ENCODE peak calls at places on chromosome 21, in five cellular contexts. One of them, this sample, is unnamed.

GRCh38 chr21:23886828-23887708 is 1720.2 kb downstream of the MRPL39 start:
- DNase-seq in K562: peak; percentile 38
- DNase-seq in GM12891: no peak
- DNase-seq in HepG2: no peak
- DNase-seq in GM12878: no peak
- DNase-seq in this sample: no peak

GRCh38 chr21:38804617-38805281 is 980 bp upstream of the ETS2 start:
- DNase-seq in K562: peak; percentile 69
- DNase-seq in GM12891: no peak
- DNase-seq in HepG2: no peak
- DNase-seq in GM12878: no peak
- DNase-seq in this sample: no peak

GRCh38 chr21:44391345-44392091 is 38.1 kb downstream of the TRPM2 start:
- DNase-seq in K562: no peak
- DNase-seq in GM12891: no peak
- DNase-seq in HepG2: no peak
- DNase-seq in GM12878: no peak
- DNase-seq in this sample: no peak

GRCh38 chr21:33402011-33402979 is 918 bp upstream of the IFNGR2 start:
- DNase-seq in K562: no peak
- DNase-seq in GM12891: peak; percentile 56
- DNase-seq in HepG2: no peak
- DNase-seq in GM12878: no peak
- DNase-seq in this sample: peak; percentile 67

GRCh38 chr21:27725916-27726315 is 759.0 kb upstream of the ADAMTS5 start:
- DNase-seq in K562: no peak
- DNase-seq in GM12891: no peak
- DNase-seq in HepG2: no peak
- DNase-seq in GM12878: no peak
- DNase-seq in this sample: no peak

GRCh38 chr21:14290584-14290983 is 74.6 kb downstream of the RBM11 start:
- DNase-seq in K562: no peak
- DNase-seq in GM12891: no peak
- DNase-seq in HepG2: no peak
- DNase-seq in GM12878: no peak
- DNase-seq in this sample: no peak

GRCh38 chr21:44438531-44439210 is 16.6 kb upstream of the LRRC3 start:
- DNase-seq in K562: no peak
- DNase-seq in GM12891: no peak
- DNase-seq in HepG2: no peak
- DNase-seq in GM12878: no peak
- DNase-seq in this sample: no peak

GRCh38 chr21:38780879-38781278 is 24.9 kb upstream of the ETS2 start:
- DNase-seq in K562: no peak
- DNase-seq in GM12891: no peak
- DNase-seq in HepG2: no peak
- DNase-seq in GM12878: peak; percentile 34
- DNase-seq in this sample: no peak

GRCh38 chr21:33403786-33404571 is 766 bp downstream of the IFNGR2 start:
- DNase-seq in K562: peak; percentile 71
- DNase-seq in GM12891: peak; percentile 28
- DNase-seq in HepG2: peak; percentile 26
- DNase-seq in GM12878: no peak
- DNase-seq in this sample: peak; percentile 38

GRCh38 chr21:44279621-44280260 is 5.9 kb upstream of the AIRE start:
- DNase-seq in K562: no peak
- DNase-seq in GM12891: no peak
- DNase-seq in HepG2: no peak
- DNase-seq in GM12878: no peak
- DNase-seq in this sample: no peak

GRCh38 chr21:32653326-32653901 is 41.2 kb upstream of the CFAP298 start:
- DNase-seq in K562: peak; percentile 58
- DNase-seq in GM12891: peak; percentile 25
- DNase-seq in HepG2: peak; percentile 37
- DNase-seq in GM12878: no peak
- DNase-seq in this sample: no peak

GRCh38 chr21:15134711-15135110 is 69.9 kb upstream of the NRIP1 start:
- DNase-seq in K562: peak; percentile 11
- DNase-seq in GM12891: no peak
- DNase-seq in HepG2: no peak
- DNase-seq in GM12878: no peak
- DNase-seq in this sample: no peak

GRCh38 chr21:43302769-43303168 is 124.2 kb downstream of the SIK1 start:
- DNase-seq in K562: no peak
- DNase-seq in GM12891: no peak
- DNase-seq in HepG2: no peak
- DNase-seq in GM12878: no peak
- DNase-seq in this sample: no peak

GRCh38 chr21:32515869-32516268 is 69.5 kb downstream of the TCP10L start:
- DNase-seq in K562: no peak
- DNase-seq in GM12891: no peak
- DNase-seq in HepG2: no peak
- DNase-seq in GM12878: no peak
- DNase-seq in this sample: no peak

GRCh38 chr21:27802816-27803475 is 836.1 kb upstream of the ADAMTS5 start:
- DNase-seq in K562: peak; percentile 32
- DNase-seq in GM12891: no peak
- DNase-seq in HepG2: no peak
- DNase-seq in GM12878: no peak
- DNase-seq in this sample: no peak

GRCh38 chr21:44199448-44199847 is 41.3 kb downstream of the ICOSLG start:
- DNase-seq in K562: no peak
- DNase-seq in GM12891: no peak
- DNase-seq in HepG2: no peak
- DNase-seq in GM12878: no peak
- DNase-seq in this sample: no peak

GRCh38 chr21:14862794-14863720 is 201.7 kb downstream of the NRIP1 start:
- DNase-seq in K562: peak; percentile 47
- DNase-seq in GM12891: no peak
- DNase-seq in HepG2: peak; percentile 13
- DNase-seq in GM12878: no peak
- DNase-seq in this sample: no peak

GRCh38 chr21:40130476-40130875 is 263.2 kb downstream of the PCP4 start:
- DNase-seq in K562: no peak
- DNase-seq in GM12891: no peak
- DNase-seq in HepG2: no peak
- DNase-seq in GM12878: no peak
- DNase-seq in this sample: no peak

GRCh38 chr21:23811802-23812201 is 1795.5 kb downstream of the MRPL39 start:
- DNase-seq in K562: no peak
- DNase-seq in GM12891: no peak
- DNase-seq in HepG2: no peak
- DNase-seq in GM12878: no peak
- DNase-seq in this sample: no peak

GRCh38 chr21:43574741-43575465 is 84.4 kb downstream of the HSF2BP start:
- DNase-seq in K562: no peak
- DNase-seq in GM12891: no peak
- DNase-seq in HepG2: no peak
- DNase-seq in GM12878: no peak
- DNase-seq in this sample: no peak

GRCh38 chr21:38645282-38645681 is 147.0 kb upstream of the ERG start:
- DNase-seq in K562: no peak
- DNase-seq in GM12891: no peak
- DNase-seq in HepG2: no peak
- DNase-seq in GM12878: no peak
- DNase-seq in this sample: no peak

GRCh38 chr21:38351176-38351959 is 94.6 kb downstream of the KCNJ15 start:
- DNase-seq in K562: no peak
- DNase-seq in GM12891: no peak
- DNase-seq in HepG2: no peak
- DNase-seq in GM12878: no peak
- DNase-seq in this sample: no peak

GRCh38 chr21:44304846-44305245 is 5.0 kb downstream of the PFKL start:
- DNase-seq in K562: peak; percentile 63
- DNase-seq in GM12891: peak; percentile 66
- DNase-seq in HepG2: peak; percentile 38
- DNase-seq in GM12878: no peak
- DNase-seq in this sample: no peak

GRCh38 chr21:39633770-39634181 is 21.0 kb downstream of the B3GALT5 start:
- DNase-seq in K562: no peak
- DNase-seq in GM12891: no peak
- DNase-seq in HepG2: no peak
- DNase-seq in GM12878: no peak
- DNase-seq in this sample: no peak

GRCh38 chr21:40827509-40827908 is 19.4 kb downstream of the DSCAM start:
- DNase-seq in K562: no peak
- DNase-seq in GM12891: no peak
- DNase-seq in HepG2: no peak
- DNase-seq in GM12878: no peak
- DNase-seq in this sample: no peak

GRCh38 chr21:17745086-17745485 is 74.1 kb downstream of the C21orf91 start:
- DNase-seq in K562: no peak
- DNase-seq in GM12891: no peak
- DNase-seq in HepG2: no peak
- DNase-seq in GM12878: no peak
- DNase-seq in this sample: no peak

GRCh38 chr21:23531444-23531843 is 2075.8 kb downstream of the MRPL39 start:
- DNase-seq in K562: no peak
- DNase-seq in GM12891: no peak
- DNase-seq in HepG2: no peak
- DNase-seq in GM12878: no peak
- DNase-seq in this sample: no peak

GRCh38 chr21:41215856-41216408 is 48.0 kb downstream of the BACE2 start:
- DNase-seq in K562: no peak
- DNase-seq in GM12891: no peak
- DNase-seq in HepG2: no peak
- DNase-seq in GM12878: no peak
- DNase-seq in this sample: no peak

DNA sequence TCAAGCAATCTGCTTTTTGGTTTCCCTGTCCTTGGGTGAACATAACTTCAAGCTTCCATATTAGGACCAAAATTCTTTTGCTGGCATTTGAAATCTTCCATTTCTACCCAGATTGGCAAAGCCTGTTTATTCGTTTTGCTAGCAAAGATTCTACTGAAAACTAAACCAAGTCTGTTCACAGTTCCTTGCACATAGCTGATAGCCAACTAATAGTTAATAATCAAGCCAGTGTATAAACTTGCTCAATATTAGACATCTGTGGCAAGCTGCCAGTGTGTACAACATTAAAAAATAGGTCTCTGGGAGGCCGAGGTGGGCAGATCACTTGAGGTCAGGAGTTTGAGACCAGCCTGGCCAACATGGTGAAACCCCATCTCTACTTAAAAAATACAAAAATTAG is 6.3 kb downstream of the APP start:
- DNase-seq in K562: no peak
- DNase-seq in GM12891: no peak
- DNase-seq in HepG2: no peak
- DNase-seq in GM12878: no peak
- DNase-seq in this sample: no peak
- TF ChIP-seq POLR2A in K562: no peak
- TF ChIP-seq POLR2A in GM12891: no peak
- TF ChIP-seq POLR2A in HepG2: no peak
- TF ChIP-seq POLR2A in GM12878: no peak
- TF ChIP-seq POLR2A in this sample: no peak

GRCh38 chr21:37072239-37072987 is 458 bp downstream of the PIGP start:
- DNase-seq in K562: peak; percentile 77
- DNase-seq in GM12891: peak; percentile 43
- DNase-seq in HepG2: no peak
- DNase-seq in GM12878: no peak
- DNase-seq in this sample: peak; percentile 46

GRCh38 chr21:37074546-37074945 is 1.5 kb downstream of the TTC3 start:
- DNase-seq in K562: peak; percentile 37
- DNase-seq in GM12891: no peak
- DNase-seq in HepG2: no peak
- DNase-seq in GM12878: no peak
- DNase-seq in this sample: no peak

GRCh38 chr21:37072988-37073416 is at the start of the genes PIGP and TTC3:
- DNase-seq in K562: peak; percentile 98
- DNase-seq in GM12891: peak; percentile 84
- DNase-seq in HepG2: peak; percentile 87
- DNase-seq in GM12878: peak; percentile 70
- DNase-seq in this sample: peak; percentile 86

GRCh38 chr21:37074195-37074510 is 1.1 kb downstream of the TTC3 start:
- DNase-seq in K562: peak; percentile 63
- DNase-seq in GM12891: no peak
- DNase-seq in HepG2: no peak
- DNase-seq in GM12878: no peak
- DNase-seq in this sample: no peak

DNA sequence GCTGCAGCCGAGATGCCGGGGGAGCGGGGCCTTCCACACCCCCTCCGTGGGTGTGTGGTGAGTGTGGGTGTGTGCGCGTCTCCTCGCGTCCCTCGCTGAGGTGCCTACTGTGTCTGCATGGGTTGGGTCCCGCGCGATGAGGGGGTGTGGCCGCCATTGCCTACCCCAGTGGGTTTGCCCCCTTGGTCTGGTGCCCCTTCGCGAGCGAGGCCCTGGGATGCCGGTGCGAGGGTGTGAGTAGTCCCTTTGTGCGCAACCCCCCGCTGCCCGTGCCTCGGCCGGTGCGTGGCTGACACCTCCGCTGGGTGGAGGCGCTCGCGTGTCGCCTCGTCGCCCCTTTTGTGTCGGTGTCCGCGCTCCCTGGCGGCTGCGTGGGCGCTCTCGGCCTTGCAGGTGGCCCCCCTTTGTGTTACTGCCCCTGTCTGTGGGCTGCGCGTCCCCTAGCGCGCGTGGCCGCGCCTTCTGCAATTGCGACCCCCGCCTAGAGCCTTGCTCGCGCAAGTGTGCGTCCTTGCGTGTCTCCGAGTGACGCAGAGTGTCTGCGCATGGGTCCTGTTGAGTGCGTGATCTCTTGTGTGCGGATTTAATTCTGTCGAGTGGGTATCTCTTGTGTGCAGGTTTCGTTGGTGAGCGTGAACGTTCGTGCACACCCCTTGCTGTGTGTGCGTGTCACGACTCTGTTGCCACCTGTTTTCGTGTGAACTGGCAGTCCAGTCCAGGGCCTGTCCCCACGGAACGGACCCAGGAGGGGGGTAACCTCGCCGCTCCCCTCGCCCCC is 552 bp downstream of the TTC3 start:
- DNase-seq in K562: peak; percentile 73
- DNase-seq in GM12891: peak; percentile 27
- DNase-seq in HepG2: no peak
- DNase-seq in GM12878: no peak
- DNase-seq in this sample: no peak
- TF ChIP-seq TAF1 in K562: no peak
- TF ChIP-seq TAF1 in GM12891: no peak
- TF ChIP-seq TAF1 in HepG2: no peak
- TF ChIP-seq TAF1 in GM12878: peak; percentile 28
- TF ChIP-seq TAF1 in this sample: no peak

GRCh38 chr21:29295066-29295650 is 3.6 kb upstream of the BACH1 start:
- DNase-seq in K562: no peak
- DNase-seq in GM12891: no peak
- DNase-seq in HepG2: no peak
- DNase-seq in GM12878: no peak
- DNase-seq in this sample: no peak
- TF ChIP-seq POLR2A in K562: no peak
- TF ChIP-seq POLR2A in GM12891: no peak
- TF ChIP-seq POLR2A in HepG2: no peak
- TF ChIP-seq POLR2A in GM12878: no peak
- TF ChIP-seq POLR2A in this sample: no peak

DNA sequence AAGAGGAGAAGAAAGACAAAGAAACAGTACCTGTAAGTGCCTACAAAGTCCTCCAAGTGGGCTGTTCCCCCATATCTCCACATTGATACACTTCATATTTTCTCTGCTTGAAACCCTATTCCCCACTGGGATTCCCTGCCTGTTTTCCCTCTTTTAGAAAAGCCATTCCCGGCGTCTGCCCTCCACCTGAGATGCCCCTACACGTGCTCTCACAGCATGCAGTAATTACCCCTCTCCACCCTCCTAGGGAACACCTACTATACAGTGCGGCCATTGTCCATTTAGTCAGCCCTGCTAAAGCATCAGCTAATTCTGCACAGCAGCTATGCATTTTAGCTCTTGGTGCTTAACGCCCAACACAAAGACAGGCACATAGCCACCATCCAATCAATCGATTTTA is 135.7 kb upstream of the TIAM1 start:
- DNase-seq in K562: no peak
- DNase-seq in GM12891: no peak
- DNase-seq in HepG2: no peak
- DNase-seq in GM12878: no peak
- DNase-seq in this sample: no peak
- TF ChIP-seq TAF1 in K562: no peak
- TF ChIP-seq TAF1 in GM12891: no peak
- TF ChIP-seq TAF1 in HepG2: no peak
- TF ChIP-seq TAF1 in GM12878: no peak
- TF ChIP-seq TAF1 in this sample: no peak

This sample was measured in GM12892.